ENCODE peak calls at places on chromosomes 13 and 19, in eight cellular contexts. Z is lower lobe of right lung, N is type B pancreatic cell, B is WERI-Rb-1, G is GM13976, P is endothelial cell of umbilical vein, X is AG04449, A is brain microvascular endothelial cell. K is an unnamed sample.

GRCh38 chr19:33221641-33222040 is 4.0 kb downstream of the SLC7A10 start:
- DNase-seq in Z (no peak), N (no peak), B (no peak), G (no peak), P (no peak), X (no peak), A (no peak), K (no peak)

GRCh38 chr13:44142911-44143665 is 230.5 kb upstream of the SERP2 start:
- DNase-seq in Z (no peak), N (no peak), B (no peak), G (no peak), P (peak), X (no peak), A (peak), K (no peak)

GRCh38 chr13:67155898-67156717 is 74.0 kb downstream of the PCDH9 start:
- DNase-seq in Z (peak), N (no peak), B (no peak), G (no peak), P (no peak), X (no peak), A (no peak), K (no peak)

GRCh38 chr19:7870571-7871279 is 3.5 kb downstream of the PRR36 start:
- DNase-seq in Z (no peak), N (peak), B (peak), G (peak), P (peak), X (no peak), A (no peak), K (peak)

GRCh38 chr13:48828962-48829405 is 146.7 kb upstream of the FNDC3A start:
- DNase-seq in Z (no peak), N (no peak), B (no peak), G (no peak), P (no peak), X (no peak), A (no peak), K (no peak)

GRCh38 chr13:95295026-95295425 is 6.2 kb downstream of the ABCC4 start:
- DNase-seq in Z (no peak), N (no peak), B (no peak), G (no peak), P (no peak), X (no peak), A (no peak), K (no peak)

GRCh38 chr19:50458396-50459066 is 17.8 kb upstream of the EMC10 start:
- DNase-seq in Z (no peak), N (no peak), B (no peak), G (no peak), P (no peak), X (no peak), A (no peak), K (no peak)

GRCh38 chr19:42045575-42045974 is 24.4 kb downstream of the GRIK5 start:
- DNase-seq in Z (no peak), N (no peak), B (no peak), G (no peak), P (no peak), X (no peak), A (no peak), K (no peak)

GRCh38 chr13:65855276-65855675 is 1374.9 kb downstream of the PCDH9 start:
- DNase-seq in Z (no peak), N (no peak), B (no peak), G (no peak), P (no peak), X (no peak), A (no peak), K (no peak)

GRCh38 chr19:8017808-8018207 is 12.4 kb upstream of the ELAVL1 start:
- DNase-seq in Z (peak), N (no peak), B (peak), G (peak), P (no peak), X (no peak), A (no peak), K (peak)

GRCh38 chr19:12800873-12801465 is 631 bp downstream of the PRDX2 start:
- DNase-seq in Z (no peak), N (no peak), B (no peak), G (no peak), P (no peak), X (no peak), A (no peak), K (no peak)

GRCh38 chr13:75636339-75637095 is 387 bp downstream of the LMO7 start:
- DNase-seq in Z (peak), N (no peak), B (peak), G (peak), P (peak), X (no peak), A (no peak), K (peak)

GRCh38 chr19:18427080-18427751 is 8.0 kb downstream of the SSBP4 start:
- DNase-seq in Z (no peak), N (no peak), B (no peak), G (no peak), P (no peak), X (no peak), A (no peak), K (no peak)

GRCh38 chr19:38650180-38650775 is 2.8 kb downstream of the ACTN4 start:
- DNase-seq in Z (no peak), N (no peak), B (peak), G (no peak), P (no peak), X (no peak), A (no peak), K (no peak)

GRCh38 chr19:31598730-31599238 is 249.5 kb upstream of the TSHZ3 start:
- DNase-seq in Z (no peak), N (no peak), B (no peak), G (no peak), P (no peak), X (no peak), A (no peak), K (no peak)
- TF ChIP-seq CTCF in Z (no peak), N (no peak), B (no peak), G (no peak), P (no peak), X (no peak), A (no peak), K (no peak)

DNA sequence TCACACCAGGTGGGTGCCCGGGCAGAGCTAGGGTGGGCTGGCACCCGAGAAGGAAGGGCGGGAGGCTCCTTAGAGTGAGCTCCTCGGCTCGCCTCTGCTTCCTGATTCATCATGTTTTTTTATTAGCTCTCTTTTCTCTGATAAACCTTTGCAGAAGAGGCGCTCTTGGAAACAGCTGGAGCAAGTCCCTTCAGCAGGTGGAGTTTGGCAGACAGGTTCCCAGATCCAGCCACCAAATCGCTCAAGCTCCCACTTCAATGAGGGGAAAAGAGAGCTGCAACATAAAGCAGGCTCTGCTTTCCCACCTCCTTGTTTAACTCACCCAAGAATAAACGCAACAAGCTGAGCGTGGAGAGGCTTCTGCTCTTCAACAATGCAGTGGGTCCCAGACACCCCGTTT is 244.8 kb downstream of the TSHZ3 start:
- DNase-seq in Z (no peak), N (no peak), B (no peak), G (no peak), P (no peak), X (no peak), A (no peak), K (no peak)
- TF ChIP-seq CTCF in Z (no peak), N (no peak), B (no peak), G (no peak), P (no peak), X (no peak), A (no peak), K (no peak)

DNA sequence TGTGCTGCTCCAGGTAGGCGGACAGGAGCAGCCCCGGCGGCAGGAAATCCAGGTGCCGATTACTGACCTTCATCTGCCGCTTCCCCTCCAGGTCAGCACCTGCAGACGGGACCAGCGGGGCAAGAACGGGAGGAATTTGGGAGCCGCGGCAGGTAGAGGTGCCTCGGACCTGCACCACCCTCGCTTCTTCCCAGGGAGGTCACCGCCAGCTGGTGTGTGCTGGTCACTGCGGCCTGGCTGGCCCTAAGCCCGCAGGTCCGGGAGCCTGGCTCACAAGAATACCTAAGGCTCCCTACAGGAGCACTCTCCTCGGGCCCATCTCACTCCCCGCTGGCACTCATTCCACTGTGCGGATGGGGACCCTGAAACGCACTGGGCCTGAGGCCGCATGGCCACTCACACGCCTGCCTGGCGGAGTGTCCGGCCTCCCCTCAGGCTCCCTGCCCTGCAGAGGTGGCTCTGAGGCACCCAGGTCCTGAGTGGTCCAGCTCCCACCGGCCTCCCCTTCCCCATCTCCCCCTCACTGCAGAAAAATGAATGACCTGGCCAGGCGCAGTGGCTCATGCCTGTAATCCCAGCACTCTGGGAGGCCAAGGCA is 4.3 kb downstream of the RNU6-9 start:
- DNase-seq in Z (no peak), N (no peak), B (no peak), G (no peak), P (no peak), X (no peak), A (no peak), K (no peak)
- TF ChIP-seq CTCF in Z (no peak), N (peak), B (peak), G (no peak), P (no peak), X (peak), A (peak), K (no peak)

GRCh38 chr13:111539252-111539651 is 218.8 kb downstream of the TEX29 start:
- DNase-seq in Z (no peak), N (no peak), B (no peak), G (no peak), P (no peak), X (no peak), A (no peak), K (no peak)

GRCh38 chr13:111537843-111538499 is 217.5 kb downstream of the TEX29 start:
- DNase-seq in Z (no peak), N (no peak), B (no peak), G (no peak), P (no peak), X (no peak), A (no peak), K (no peak)

GRCh38 chr13:111541345-111541744 is 220.9 kb downstream of the TEX29 start:
- DNase-seq in Z (no peak), N (no peak), B (no peak), G (no peak), P (no peak), X (no peak), A (no peak), K (no peak)

GRCh38 chr13:111540486-111540885 is 220.0 kb downstream of the TEX29 start:
- DNase-seq in Z (no peak), N (peak), B (no peak), G (no peak), P (no peak), X (no peak), A (no peak), K (no peak)

GRCh38 chr13:111539791-111540446 is 219.5 kb downstream of the TEX29 start:
- DNase-seq in Z (no peak), N (peak), B (no peak), G (no peak), P (no peak), X (no peak), A (no peak), K (no peak)
- TF ChIP-seq CTCF in Z (no peak), N (no peak), B (no peak), G (no peak), P (no peak), X (no peak), A (no peak), K (no peak)

K was measured in GM20000.